ENCODE peak calls at places on chromosome 18, in six cellular contexts. Z, N, Y, L, X and I are unnamed samples.

GRCh38 chr18:6266212-6266611 is 148.5 kb downstream of the L3MBTL4 start:
- DNase-seq in Z (no peak), N (no peak), Y (no peak), L (no peak), X (no peak), I (no peak)

GRCh38 chr18:9329471-9329870 is 5.1 kb upstream of the TWSG1 start:
- DNase-seq in Z (no peak), N (no peak), Y (no peak), L (no peak), X (no peak), I (no peak)

GRCh38 chr18:43022874-43023273 is 92.6 kb downstream of the RIT2 start:
- DNase-seq in Z (no peak), N (no peak), Y (no peak), L (no peak), X (no peak), I (no peak)

GRCh38 chr18:31034541-31034940 is 8.0 kb downstream of the DSC3 start:
- DNase-seq in Z (no peak), N (no peak), Y (no peak), L (no peak), X (no peak), I (no peak)

GRCh38 chr18:79611040-79611681 is 68.4 kb upstream of the CTDP1 start:
- DNase-seq in Z (peak; percentile 92), N (no peak), Y (peak; percentile 4), L (no peak), X (peak; percentile 53), I (no peak)

GRCh38 chr18:62107881-62108280 is 79.0 kb downstream of the PIGN start:
- DNase-seq in Z (no peak), N (no peak), Y (no peak), L (no peak), X (no peak), I (no peak)

GRCh38 chr18:70354080-70354479 is 65.2 kb downstream of the SOCS6 start:
- DNase-seq in Z (no peak), N (no peak), Y (no peak), L (no peak), X (no peak), I (no peak)

GRCh38 chr18:36692331-36692730 is 136.5 kb downstream of the TPGS2 start:
- DNase-seq in Z (peak; percentile 93), N (no peak), Y (no peak), L (no peak), X (no peak), I (no peak)

GRCh38 chr18:50401888-50402287 is 27.0 kb downstream of the SKA1 start:
- DNase-seq in Z (peak; percentile 7), N (peak; percentile 98), Y (no peak), L (peak; percentile 94), X (peak; percentile 88), I (peak; percentile 76)

GRCh38 chr18:35028556-35028955 is 12.7 kb upstream of the MAPRE2 start:
- DNase-seq in Z (no peak), N (no peak), Y (no peak), L (no peak), X (no peak), I (no peak)

GRCh38 chr18:5943514-5943913 is 48.2 kb upstream of the TMEM200C start:
- DNase-seq in Z (peak; percentile 25), N (peak; percentile 19), Y (no peak), L (no peak), X (no peak), I (no peak)

GRCh38 chr18:77119101-77119850 is 13.3 kb downstream of the MBP start:
- DNase-seq in Z (no peak), N (no peak), Y (no peak), L (no peak), X (no peak), I (no peak)

GRCh38 chr18:49041677-49042570 is 91.2 kb upstream of the SMAD7 start:
- DNase-seq in Z (peak; percentile 56), N (peak; percentile 48), Y (peak; percentile 43), L (peak; percentile 49), X (peak; percentile 35), I (peak; percentile 70)

GRCh38 chr18:3510024-3510423 is 60.1 kb downstream of the TGIF1 start:
- DNase-seq in Z (no peak), N (no peak), Y (no peak), L (no peak), X (no peak), I (no peak)

GRCh38 chr18:43620936-43621335 is 343.6 kb upstream of the SYT4 start:
- DNase-seq in Z (peak; percentile 5), N (no peak), Y (peak; percentile 16), L (peak; percentile 51), X (peak; percentile 1), I (no peak)

GRCh38 chr18:49768051-49768391 is 45.3 kb downstream of the ACAA2 start:
- DNase-seq in Z (peak; percentile 65), N (no peak), Y (peak; percentile 61), L (peak; percentile 34), X (peak; percentile 43), I (peak; percentile 65)

GRCh38 chr18:65788373-65788772 is 37.6 kb downstream of the CDH7 start:
- DNase-seq in Z (no peak), N (no peak), Y (peak; percentile 65), L (no peak), X (peak; percentile 1), I (no peak)

GRCh38 chr18:50870138-50870845 is 8.6 kb upstream of the ME2 start:
- DNase-seq in Z (peak; percentile 73), N (peak; percentile 32), Y (peak; percentile 81), L (peak; percentile 22), X (no peak), I (no peak)

GRCh38 chr18:69777248-69777647 is 170.4 kb downstream of the CD226 start:
- DNase-seq in Z (no peak), N (no peak), Y (no peak), L (no peak), X (no peak), I (no peak)

GRCh38 chr18:28791101-28791500 is 614.2 kb upstream of the CDH2 start:
- DNase-seq in Z (no peak), N (no peak), Y (no peak), L (no peak), X (no peak), I (no peak)

GRCh38 chr18:32771871-32772499 is 838 bp downstream of the KLHL14 start:
- DNase-seq in Z (no peak), N (peak; percentile 9), Y (no peak), L (no peak), X (no peak), I (no peak)

GRCh38 chr18:27656905-27657304 is 471.8 kb upstream of the CHST9 start:
- DNase-seq in Z (no peak), N (no peak), Y (no peak), L (no peak), X (no peak), I (no peak)

GRCh38 chr18:36372902-36373301 is 75.4 kb downstream of the FHOD3 start:
- DNase-seq in Z (peak; percentile 85), N (no peak), Y (no peak), L (no peak), X (no peak), I (no peak)

GRCh38 chr18:75066223-75066622 is 142.7 kb downstream of the PTGR3 start:
- DNase-seq in Z (no peak), N (no peak), Y (no peak), L (no peak), X (no peak), I (no peak)

GRCh38 chr18:74745658-74746403 is 148.2 kb downstream of the ZNF407 start:
- DNase-seq in Z (peak; percentile 86), N (no peak), Y (peak; percentile 56), L (peak; percentile 61), X (peak; percentile 24), I (no peak)

GRCh38 chr18:24271381-24272331 is 126.0 kb downstream of the OSBPL1A start:
- DNase-seq in Z (peak; percentile 72), N (peak; percentile 83), Y (peak; percentile 80), L (peak; percentile 81), X (peak; percentile 9), I (peak; percentile 74)
- TF ChIP-seq POLR2A in Z (no peak), N (peak; percentile 74), Y (peak; percentile 69), L (no peak), X (no peak), I (no peak)

GRCh38 chr18:58615150-58616132 is 13.4 kb downstream of the ALPK2 start:
- DNase-seq in Z (peak; percentile 30), N (no peak), Y (no peak), L (no peak), X (no peak), I (peak; percentile 26)
- TF ChIP-seq POLR2A in Z (no peak), N (no peak), Y (no peak), L (no peak), X (no peak), I (no peak)

GRCh38 chr18:657998-658946 is 819 bp downstream of the TYMS start:
- DNase-seq in Z (peak; percentile 84), N (peak; percentile 82), Y (peak; percentile 90), L (peak; percentile 96), X (peak; percentile 98), I (peak; percentile 84)
- TF ChIP-seq POLR2A in Z (no peak), N (no peak), Y (peak; percentile 47), L (peak; percentile 91), X (peak; percentile 95), I (no peak)

GRCh38 chr18:63143246-63143847 is 176.2 kb downstream of the BCL2 start:
- DNase-seq in Z (no peak), N (no peak), Y (no peak), L (no peak), X (no peak), I (no peak)
- TF ChIP-seq POLR2A in Z (no peak), N (no peak), Y (no peak), L (no peak), X (no peak), I (no peak)

GRCh38 chr18:67515987-67516431 is 511 bp downstream of the DSEL start:
- DNase-seq in Z (peak; percentile 85), N (peak; percentile 89), Y (peak; percentile 75), L (peak; percentile 82), X (peak; percentile 66), I (peak; percentile 90)

GRCh38 chr18:67518566-67518965 is 2.0 kb upstream of the DSEL start:
- DNase-seq in Z (no peak), N (no peak), Y (no peak), L (no peak), X (no peak), I (no peak)

GRCh38 chr18:67514901-67515540 is 1.5 kb downstream of the DSEL start:
- DNase-seq in Z (peak; percentile 48), N (no peak), Y (no peak), L (peak; percentile 15), X (no peak), I (no peak)

GRCh38 chr18:67517224-67517765 is 775 bp upstream of the DSEL start:
- DNase-seq in Z (peak; percentile 25), N (peak; percentile 13), Y (no peak), L (peak; percentile 40), X (no peak), I (no peak)

DNA sequence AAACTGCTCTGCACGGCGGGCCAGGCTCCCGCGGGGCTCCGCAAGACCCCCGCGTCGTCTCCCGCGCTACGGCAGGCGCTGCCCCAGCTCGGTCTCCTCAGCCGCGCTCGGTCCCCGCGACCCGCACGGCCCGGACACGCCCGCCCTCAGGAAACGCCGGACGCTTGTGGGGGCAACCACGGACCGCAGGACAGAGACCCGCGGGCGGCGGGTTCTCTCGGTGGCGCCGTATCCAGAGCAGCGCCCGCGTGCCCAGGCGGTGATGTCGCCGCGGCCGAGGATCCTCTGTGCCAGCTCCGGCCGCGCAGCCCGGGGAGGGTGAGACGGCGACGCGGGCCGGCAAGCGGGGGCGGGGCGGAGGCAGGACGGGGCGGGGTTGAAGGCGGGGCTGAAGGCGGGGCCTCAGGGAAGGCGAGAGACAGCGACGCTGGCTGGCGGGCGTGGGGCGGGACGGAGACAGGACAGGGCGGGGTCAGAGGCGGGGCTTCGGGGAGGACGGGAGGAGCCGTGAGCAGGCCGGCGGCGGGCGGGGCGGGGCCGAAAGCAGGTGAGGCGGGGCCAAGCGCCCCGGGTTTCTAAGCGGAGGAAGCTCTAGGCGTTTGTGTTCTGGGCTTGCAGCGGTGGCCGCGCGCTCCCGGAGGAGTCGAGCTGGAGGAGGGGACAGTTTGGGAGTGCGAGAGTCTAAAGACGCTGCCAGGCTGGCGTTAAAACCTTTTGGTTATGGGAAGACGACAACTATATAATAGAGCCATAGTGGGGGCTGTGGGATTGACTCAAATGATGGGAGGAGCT is at the start of gene DSEL:
- DNase-seq in Z (peak; percentile 94), N (peak; percentile 99), Y (peak; percentile 89), L (peak; percentile 99), X (peak; percentile 85), I (peak; percentile 98)
- TF ChIP-seq POLR2A in Z (peak; percentile 67), N (peak; percentile 85), Y (peak; percentile 26), L (no peak), X (no peak), I (no peak)